ENCODE peak calls at places on chromosome 9, in four cellular contexts. V, T, C and K are unnamed samples.

GRCh38 chr9:100352727-100353505 is at the start of gene TEX10:
- DNase-seq in V (peak; percentile 94), T (peak; percentile 70), C (peak; percentile 88), K (peak; percentile 96)

GRCh38 chr9:95726756-95727155 is 148.7 kb upstream of the ERCC6L2 start:
- DNase-seq in V (peak; percentile 35), T (peak; percentile 34), C (peak; percentile 77), K (peak; percentile 93)

GRCh38 chr9:92671323-92671722 is 1.4 kb upstream of the IPPK start:
- DNase-seq in V (no peak), T (peak; percentile 79), C (peak; percentile 68), K (peak; percentile 91)

GRCh38 chr9:129362287-129363098 is 184.4 kb upstream of the IER5L start:
- DNase-seq in V (peak; percentile 29), T (no peak), C (no peak), K (peak; percentile 35)

GRCh38 chr9:95381243-95381642 is 63.7 kb upstream of the FANCC start:
- DNase-seq in V (no peak), T (peak; percentile 81), C (peak; percentile 41), K (peak; percentile 39)

GRCh38 chr9:130220351-130220750 is 45.2 kb upstream of the HMCN2 start:
- DNase-seq in V (no peak), T (no peak), C (peak; percentile 79), K (peak; percentile 73)

GRCh38 chr9:134883040-134883782 is 2.6 kb downstream of the FCN2 start:
- DNase-seq in V (no peak), T (no peak), C (no peak), K (no peak)

GRCh38 chr9:15373881-15374280 is 48.8 kb upstream of the SNAPC3 start:
- DNase-seq in V (no peak), T (peak; percentile 32), C (peak; percentile 37), K (no peak)

GRCh38 chr9:131366745-131367401 is 27.0 kb upstream of the PRRC2B start:
- DNase-seq in V (peak; percentile 68), T (peak; percentile 80), C (peak; percentile 60), K (peak; percentile 82)

GRCh38 chr9:93188426-93189368 is 4.8 kb downstream of the WNK2 start:
- DNase-seq in V (no peak), T (no peak), C (no peak), K (peak; percentile 67)

GRCh38 chr9:116451500-116451899 is 235.6 kb upstream of the TRIM32 start:
- DNase-seq in V (no peak), T (no peak), C (no peak), K (no peak)

GRCh38 chr9:89820337-89820736 is 215.5 kb downstream of the GADD45G start:
- DNase-seq in V (no peak), T (no peak), C (no peak), K (no peak)

GRCh38 chr9:98726735-98727134 is 18.0 kb upstream of the GABBR2 start:
- DNase-seq in V (peak; percentile 70), T (peak; percentile 34), C (peak; percentile 57), K (peak; percentile 30)

GRCh38 chr9:72454871-72455471 is 66.4 kb upstream of the TMC1 start:
- DNase-seq in V (no peak), T (no peak), C (no peak), K (no peak)

GRCh38 chr9:117487555-117488175 is 72.8 kb upstream of the ASTN2 start:
- DNase-seq in V (peak; percentile 44), T (peak; percentile 2), C (peak; percentile 14), K (peak; percentile 83)

GRCh38 chr9:15837079-15837679 is 284.3 kb downstream of the CCDC171 start:
- DNase-seq in V (peak; percentile 60), T (peak; percentile 25), C (peak; percentile 74), K (peak; percentile 82)

GRCh38 chr9:87343816-87344438 is 153.7 kb upstream of the DAPK1 start:
- DNase-seq in V (no peak), T (peak; percentile 12), C (peak; percentile 5), K (no peak)

GRCh38 chr9:124716795-124717194 is 54.3 kb downstream of the NR6A1 start:
- DNase-seq in V (no peak), T (peak; percentile 65), C (peak; percentile 57), K (peak; percentile 19)

GRCh38 chr9:110802416-110803035 is 133.9 kb downstream of the MUSK start:
- DNase-seq in V (no peak), T (no peak), C (peak; percentile 89), K (no peak)

GRCh38 chr9:101586651-101587050 is 8.1 kb downstream of the PPP3R2 start:
- DNase-seq in V (no peak), T (no peak), C (no peak), K (no peak)

GRCh38 chr9:37974506-37975173 is 70.7 kb upstream of the SLC25A51 start:
- DNase-seq in V (no peak), T (peak; percentile 82), C (peak; percentile 54), K (peak; percentile 80)

GRCh38 chr9:106799146-106799545 is 63.8 kb upstream of the ZNF462 start:
- DNase-seq in V (no peak), T (peak; percentile 89), C (peak; percentile 84), K (peak; percentile 74)

GRCh38 chr9:70156729-70157128 is 102.0 kb upstream of the SMC5 start:
- DNase-seq in V (no peak), T (peak; percentile 70), C (peak; percentile 46), K (no peak)
- H3K4me2 ChIP-seq in V (no peak overlapping the region), T (peak overlapping the region; percentile 16), C (no peak overlapping the region), K (peak overlapping the region; percentile 52)

GRCh38 chr9:121122450-121123032 is 47.8 kb downstream of the CNTRL start:
- DNase-seq in V (no peak), T (no peak), C (no peak), K (peak; percentile 45)

GRCh38 chr9:121121582-121122087 is 46.9 kb downstream of the CNTRL start:
- DNase-seq in V (peak; percentile 89), T (peak; percentile 93), C (peak; percentile 95), K (peak; percentile 89)

GRCh38 chr9:121120386-121120785 is 45.6 kb downstream of the CNTRL start:
- DNase-seq in V (no peak), T (no peak), C (no peak), K (no peak)

GRCh38 chr9:121123816-121124536 is 49.2 kb downstream of the CNTRL start:
- DNase-seq in V (no peak), T (no peak), C (no peak), K (no peak)

DNA sequence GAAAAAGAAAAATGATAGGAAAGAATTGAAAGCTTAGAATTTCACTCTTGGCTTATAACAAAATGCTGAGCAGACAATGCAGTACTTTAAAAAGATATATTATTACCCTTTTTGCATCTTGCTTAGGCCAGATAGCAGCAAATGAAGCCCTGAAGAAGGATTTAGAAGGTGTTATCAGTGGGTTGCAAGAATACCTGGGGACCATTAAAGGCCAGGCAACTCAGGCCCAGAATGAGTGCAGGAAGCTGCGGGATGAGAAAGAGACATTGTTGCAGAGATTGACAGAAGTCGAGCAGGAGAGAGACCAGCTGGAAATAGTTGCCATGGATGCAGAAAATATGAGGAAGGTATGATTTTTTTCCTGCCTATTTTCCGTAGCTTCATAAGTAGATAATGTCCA is 50.8 kb downstream of the CNTRL start:
- DNase-seq in V (no peak), T (no peak), C (no peak), K (no peak)
- H3K4me2 ChIP-seq in V (no peak overlapping the region), T (no peak overlapping the region), C (no peak overlapping the region), K (no peak overlapping the region)

GRCh38 chr9:31740705-31741104 is 643.7 kb upstream of the ACO1 start:
- DNase-seq in V (no peak), T (no peak), C (no peak), K (no peak)

GRCh38 chr9:31745468-31745867 is 639.0 kb upstream of the ACO1 start:
- DNase-seq in V (no peak), T (no peak), C (no peak), K (no peak)

GRCh38 chr9:31745886-31746285 is 638.6 kb upstream of the ACO1 start:
- DNase-seq in V (no peak), T (no peak), C (no peak), K (no peak)

GRCh38 chr9:31744589-31744988 is 639.9 kb upstream of the ACO1 start:
- DNase-seq in V (no peak), T (no peak), C (no peak), K (no peak)
- H3K4me2 ChIP-seq in V (no peak overlapping the region), T (no peak overlapping the region), C (no peak overlapping the region), K (no peak overlapping the region)

DNA sequence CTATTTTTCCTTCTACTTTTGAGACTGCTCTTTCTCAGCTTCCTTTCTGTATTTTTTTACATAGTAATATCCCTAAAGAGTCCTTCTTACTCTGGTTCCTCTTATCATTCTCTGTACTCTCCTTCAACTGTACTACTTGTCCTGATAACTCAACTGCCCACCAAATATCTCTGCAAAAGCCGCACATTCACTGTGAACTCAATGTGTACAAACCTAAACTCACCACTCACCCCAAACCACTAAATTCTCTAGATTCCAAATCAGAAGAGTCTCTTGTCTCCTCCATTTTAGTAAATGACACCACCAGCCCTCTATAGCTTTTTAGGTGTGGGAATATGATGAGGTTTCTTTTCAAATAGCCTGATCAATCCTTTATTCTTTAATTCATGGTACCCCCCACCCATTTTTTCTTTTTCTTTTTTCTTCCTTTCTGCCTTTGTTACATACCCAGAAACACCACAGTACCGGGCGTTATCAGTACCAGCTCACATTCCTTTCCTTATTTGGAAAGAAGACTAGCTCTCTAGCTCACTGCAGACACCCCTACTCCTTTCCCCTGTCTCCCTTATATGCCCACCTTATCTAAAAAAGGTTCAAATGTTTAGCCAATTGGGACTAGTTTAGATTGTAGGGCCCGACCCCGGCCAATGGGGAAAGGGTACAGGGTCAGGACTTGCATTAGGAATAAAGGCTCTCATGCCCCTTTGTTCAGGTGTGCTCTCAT is 63.1 kb upstream of the RANBP6 start:
- DNase-seq in V (no peak), T (peak; percentile 49), C (no peak), K (peak; percentile 18)
- H3K4me2 ChIP-seq in V (no peak overlapping the region), T (no peak overlapping the region), C (no peak overlapping the region), K (no peak overlapping the region)

GRCh38 chr9:31146485-31147166 is 1237.8 kb upstream of the ACO1 start:
- DNase-seq in V (no peak), T (no peak), C (no peak), K (no peak)
- H3K4me2 ChIP-seq in V (no peak overlapping the region), T (no peak overlapping the region), C (no peak overlapping the region), K (no peak overlapping the region)

DNA sequence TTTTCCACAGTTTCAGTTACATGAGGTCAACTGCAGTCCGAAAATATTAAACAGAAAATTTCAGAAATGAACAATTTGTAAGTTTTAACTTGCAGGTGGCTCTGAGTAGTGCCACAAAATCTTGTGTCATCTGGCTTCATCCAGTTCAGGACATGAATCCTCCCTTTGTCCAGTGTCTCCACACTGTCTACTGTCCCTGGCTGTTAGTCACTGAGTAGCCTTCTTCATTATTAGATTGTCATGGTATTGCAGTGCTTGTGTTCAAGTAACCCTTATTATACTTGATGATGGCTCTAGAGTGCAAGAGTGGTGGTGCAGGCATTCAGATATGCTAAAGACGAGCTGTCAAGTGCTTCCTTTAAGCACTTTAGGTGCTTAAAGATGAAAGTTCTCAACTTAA is 65.3 kb downstream of the CFAP95 start:
- DNase-seq in V (no peak), T (no peak), C (no peak), K (no peak)
- H3K4me2 ChIP-seq in V (no peak overlapping the region), T (peak overlapping the region; percentile 34), C (no peak overlapping the region), K (peak overlapping the region; percentile 20)

GRCh38 chr9:21804791-21805190 is 2.4 kb downstream of the MTAP start:
- DNase-seq in V (no peak), T (no peak), C (no peak), K (no peak)
- H3K4me2 ChIP-seq in V (peak overlapping the region; percentile 87), T (peak overlapping the region; percentile 94), C (peak overlapping the region; percentile 94), K (peak overlapping the region; percentile 90)